ENCODE peak calls at places on chromosome X, in nine cellular contexts. P, I, B, O, E, S, Y, N and F are unnamed samples.

GRCh38 chrX:28120076-28120475 is 138.8 kb upstream of the DCAF8L1 start:
- DNase-seq in P (no peak), I (peak), B (no peak), O (no peak), E (no peak), S (peak), Y (no peak), N (no peak), F (no peak)

GRCh38 chrX:49291615-49292337 is 11.7 kb upstream of the GAGE10 start:
- DNase-seq in P (peak), I (peak), B (peak), O (no peak), E (peak), S (peak), Y (peak), N (peak), F (peak)

GRCh38 chrX:110331444-110332025 is 13.7 kb upstream of the AMMECR1 start:
- DNase-seq in P (no peak), I (no peak), B (no peak), O (no peak), E (no peak), S (no peak), Y (no peak), N (no peak), F (no peak)

GRCh38 chrX:104108955-104109354 is 3.4 kb upstream of the ZCCHC18 start:
- DNase-seq in P (no peak), I (no peak), B (no peak), O (no peak), E (no peak), S (no peak), Y (no peak), N (no peak), F (no peak)

GRCh38 chrX:24925430-24925829 is 90.3 kb downstream of the ARX start:
- DNase-seq in P (no peak), I (no peak), B (no peak), O (no peak), E (no peak), S (no peak), Y (no peak), N (no peak), F (no peak)

GRCh38 chrX:10146350-10146749 is 10.4 kb upstream of the CLCN4 start:
- DNase-seq in P (no peak), I (no peak), B (no peak), O (no peak), E (no peak), S (no peak), Y (no peak), N (no peak), F (no peak)

GRCh38 chrX:9127991-9128390 is 94.1 kb upstream of the FAM9B start:
- DNase-seq in P (no peak), I (no peak), B (no peak), O (no peak), E (no peak), S (no peak), Y (no peak), N (no peak), F (no peak)

GRCh38 chrX:47628980-47629379 is 750 bp downstream of the CFP start:
- DNase-seq in P (no peak), I (no peak), B (peak), O (no peak), E (no peak), S (no peak), Y (no peak), N (no peak), F (peak)

GRCh38 chrX:39875834-39876625 is 221.7 kb downstream of the BCOR start:
- DNase-seq in P (no peak), I (no peak), B (no peak), O (no peak), E (no peak), S (no peak), Y (no peak), N (no peak), F (no peak)

GRCh38 chrX:8043121-8043520 is 115.9 kb upstream of the PNPLA4 start:
- DNase-seq in P (no peak), I (no peak), B (no peak), O (no peak), E (no peak), S (no peak), Y (no peak), N (no peak), F (no peak)

GRCh38 chrX:9578083-9578779 is 113.4 kb downstream of the TBL1X start:
- DNase-seq in P (no peak), I (no peak), B (no peak), O (no peak), E (no peak), S (no peak), Y (no peak), N (peak), F (no peak)

GRCh38 chrX:76148753-76149152 is 24.1 kb upstream of the PBDC1 start:
- DNase-seq in P (peak), I (no peak), B (peak), O (peak), E (no peak), S (peak), Y (no peak), N (no peak), F (peak)

GRCh38 chrX:40055495-40055894 is 42.3 kb downstream of the BCOR start:
- DNase-seq in P (no peak), I (no peak), B (no peak), O (no peak), E (no peak), S (no peak), Y (no peak), N (no peak), F (no peak)

GRCh38 chrX:45803383-45803921 is 602.8 kb upstream of the DIPK2B start:
- DNase-seq in P (no peak), I (peak), B (no peak), O (no peak), E (no peak), S (peak), Y (peak), N (no peak), F (peak)

GRCh38 chrX:47574096-47574553 is 8.1 kb upstream of the TIMP1 start:
- DNase-seq in P (no peak), I (no peak), B (peak), O (no peak), E (no peak), S (no peak), Y (no peak), N (no peak), F (no peak)

GRCh38 chrX:110180176-110180927 is 137.5 kb downstream of the AMMECR1 start:
- DNase-seq in P (no peak), I (peak), B (no peak), O (no peak), E (no peak), S (peak), Y (no peak), N (no peak), F (no peak)

GRCh38 chrX:129705988-129706387 is 32.8 kb upstream of the XPNPEP2 start:
- DNase-seq in P (no peak), I (no peak), B (no peak), O (no peak), E (no peak), S (no peak), Y (no peak), N (no peak), F (no peak)

GRCh38 chrX:132068405-132068804 is 45.3 kb downstream of the STK26 start:
- DNase-seq in P (no peak), I (no peak), B (no peak), O (no peak), E (no peak), S (no peak), Y (no peak), N (no peak), F (no peak)

GRCh38 chrX:11406109-11406755 is 113.0 kb downstream of the AMELX start:
- DNase-seq in P (no peak), I (no peak), B (no peak), O (no peak), E (no peak), S (no peak), Y (no peak), N (no peak), F (no peak)

GRCh38 chrX:103415068-103415467 is 38.7 kb downstream of the BEX3 start:
- DNase-seq in P (no peak), I (no peak), B (no peak), O (no peak), E (no peak), S (no peak), Y (no peak), N (no peak), F (no peak)

DNA sequence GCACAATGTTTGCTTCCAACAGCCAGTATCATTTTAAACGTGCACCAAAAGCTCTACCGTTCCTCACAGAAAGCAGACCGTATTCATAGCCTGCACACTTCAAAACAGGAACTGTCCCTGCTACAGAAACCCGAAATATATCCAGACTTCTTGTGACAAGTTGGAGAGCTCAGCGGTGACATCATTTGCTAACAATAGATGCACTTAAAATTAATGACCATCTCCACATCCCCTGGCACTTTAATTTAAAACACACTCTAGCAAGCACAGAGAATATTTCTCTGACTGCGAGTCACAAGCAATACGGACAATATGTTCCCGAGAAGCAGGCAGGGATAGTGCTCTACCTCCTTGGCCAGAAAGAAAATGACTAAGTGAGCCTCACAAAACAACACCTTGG is 2.5 kb downstream of the NYX start:
- DNase-seq in P (no peak), I (no peak), B (no peak), O (no peak), E (no peak), S (no peak), Y (no peak), N (no peak), F (peak)
- TF ChIP-seq REST in P (no peak), I (no peak), B (no peak), O (no peak), E (no peak), S (no peak), Y (no peak), N (peak), F (no peak)

GRCh38 chrX:80828232-80828631 is 18.6 kb upstream of the BRWD3 start:
- DNase-seq in P (no peak), I (no peak), B (no peak), O (no peak), E (no peak), S (no peak), Y (no peak), N (no peak), F (no peak)
- TF ChIP-seq REST in P (no peak), I (no peak), B (no peak), O (no peak), E (no peak), S (no peak), Y (no peak), N (no peak), F (no peak)

DNA sequence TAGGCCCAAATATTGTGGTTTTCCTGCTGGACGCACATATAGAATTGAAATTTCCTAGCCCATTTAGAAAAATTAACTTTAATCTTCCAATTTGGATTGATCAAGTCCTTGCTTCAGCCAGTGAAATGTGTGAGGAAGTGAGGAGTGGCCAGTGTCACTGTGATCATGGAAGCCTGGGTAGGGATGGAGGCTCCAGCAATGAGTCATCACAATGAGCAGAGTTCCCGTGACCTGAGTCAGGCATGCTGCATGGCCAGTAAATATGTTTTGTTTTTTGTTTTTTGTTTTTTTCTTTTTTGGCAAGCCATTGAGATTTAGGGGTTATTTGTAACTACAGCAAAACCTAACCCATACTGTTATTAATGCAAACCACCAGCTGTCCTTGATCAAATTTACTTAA is 52.1 kb downstream of the IDS start:
- DNase-seq in P (no peak), I (peak), B (no peak), O (no peak), E (peak), S (peak), Y (peak), N (no peak), F (no peak)
- TF ChIP-seq REST in P (no peak), I (no peak), B (no peak), O (no peak), E (no peak), S (no peak), Y (no peak), N (no peak), F (no peak)

DNA sequence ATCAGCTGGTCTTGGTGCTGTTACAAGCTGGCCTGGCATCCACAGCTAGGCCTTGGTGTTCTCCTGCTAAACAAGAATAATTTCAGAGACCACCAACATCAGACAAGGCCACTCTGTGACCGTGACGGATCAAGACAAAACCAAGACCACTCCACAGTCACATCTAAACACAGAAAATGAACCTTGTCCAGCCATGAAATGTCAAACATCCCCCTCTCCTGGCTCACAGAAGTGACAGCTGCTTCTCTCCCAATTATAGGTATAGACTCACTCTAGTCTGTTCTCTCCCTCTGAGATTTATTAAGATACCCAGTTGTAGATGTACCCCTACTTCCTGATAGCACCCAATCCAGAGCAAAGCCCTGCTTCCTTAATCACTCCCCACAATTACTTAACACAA is 40.4 kb downstream of the EFHC2 start:
- DNase-seq in P (no peak), I (no peak), B (no peak), O (no peak), E (no peak), S (no peak), Y (no peak), N (no peak), F (no peak)
- TF ChIP-seq REST in P (no peak), I (no peak), B (no peak), O (no peak), E (no peak), S (no peak), Y (no peak), N (no peak), F (no peak)

DNA sequence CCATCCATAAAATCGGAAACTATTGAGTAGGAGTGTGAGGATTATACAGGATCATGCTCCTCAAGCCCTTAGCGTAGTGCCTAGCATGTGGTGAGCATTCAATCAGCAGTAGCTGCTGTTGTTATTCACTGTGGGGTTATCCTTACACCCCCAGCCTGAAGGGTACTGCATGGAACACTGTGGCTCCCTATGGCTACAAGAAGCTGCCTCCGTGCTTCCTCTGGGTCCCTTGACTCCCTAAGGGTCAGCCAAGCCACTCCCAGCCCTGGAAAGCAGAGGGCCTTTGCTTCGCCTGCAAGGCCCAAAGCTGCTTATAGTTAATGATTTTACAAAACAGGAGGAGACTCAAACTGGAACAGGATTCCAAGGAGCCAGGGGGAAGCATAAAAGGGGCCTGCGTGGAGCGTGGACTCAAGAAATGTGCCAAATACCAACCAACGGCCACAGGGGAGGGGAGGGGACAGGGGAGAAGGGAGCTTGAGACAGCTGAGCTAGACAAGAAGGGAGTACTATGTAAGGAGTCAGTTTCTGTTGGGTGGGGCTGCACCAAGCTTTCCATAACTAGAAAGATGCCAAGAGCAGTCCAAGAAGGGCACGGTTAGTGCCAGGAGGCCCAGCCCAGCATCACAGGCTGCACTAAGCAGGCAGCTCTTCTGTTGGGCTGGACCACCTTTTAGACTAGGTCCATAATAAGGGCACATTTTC is 15.9 kb downstream of the SEPTIN6 start:
- DNase-seq in P (no peak), I (no peak), B (no peak), O (no peak), E (no peak), S (no peak), Y (no peak), N (no peak), F (no peak)
- TF ChIP-seq REST in P (no peak), I (no peak), B (no peak), O (no peak), E (no peak), S (no peak), Y (no peak), N (no peak), F (no peak)

DNA sequence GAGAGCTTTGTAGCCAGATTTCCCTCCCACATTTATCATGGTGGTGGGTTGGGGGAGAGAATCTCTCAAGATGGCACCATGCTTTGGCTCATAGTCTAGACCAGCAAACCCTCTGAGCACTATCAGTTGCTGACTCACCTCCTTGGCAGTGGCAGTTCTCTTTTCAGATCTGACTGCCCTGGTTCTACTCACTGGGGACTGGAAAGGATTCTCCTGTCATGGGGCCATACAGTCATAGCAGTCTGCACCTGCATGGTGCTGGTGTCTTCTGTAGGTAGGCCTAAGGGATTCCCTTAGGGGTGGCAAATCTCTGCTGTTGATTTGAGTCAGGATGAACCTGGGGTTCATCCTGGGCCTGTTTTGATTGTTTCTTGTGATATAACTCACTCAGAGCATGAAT is 2.6 kb downstream of the TEX13B start:
- DNase-seq in P (no peak), I (no peak), B (no peak), O (no peak), E (no peak), S (no peak), Y (no peak), N (no peak), F (no peak)
- TF ChIP-seq REST in P (no peak), I (no peak), B (no peak), O (no peak), E (no peak), S (no peak), Y (no peak), N (no peak), F (no peak)

DNA sequence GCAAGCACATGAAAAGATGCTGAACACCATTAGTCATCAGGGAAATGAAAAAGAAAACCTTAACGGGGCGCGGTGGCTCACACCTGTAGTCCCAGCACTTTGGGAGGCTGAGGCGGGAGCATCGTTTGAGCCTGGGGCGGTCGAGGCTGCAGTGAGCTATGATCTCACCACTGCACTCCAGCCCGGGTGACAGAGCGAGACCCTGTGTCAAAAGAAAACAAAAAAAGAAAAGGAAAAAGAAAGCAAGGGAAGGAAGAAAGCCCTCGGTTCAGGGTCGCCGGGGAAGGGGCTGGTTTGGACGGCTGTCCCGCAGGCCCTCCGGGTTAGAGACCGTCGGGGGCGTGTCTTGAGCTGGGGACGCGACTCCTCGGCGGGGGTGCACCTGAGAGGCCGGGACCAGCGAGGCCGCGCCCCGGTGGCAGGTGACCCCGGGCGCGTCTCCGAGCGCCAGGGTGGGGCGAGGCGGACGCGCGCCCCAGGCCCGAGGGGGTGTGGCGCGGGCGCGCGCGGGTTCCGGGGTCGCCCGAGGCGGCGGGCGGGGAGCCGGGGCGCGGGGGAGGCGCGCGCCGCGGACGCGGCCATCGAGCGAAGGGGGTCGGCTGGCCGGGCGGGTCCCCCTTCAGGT is 478 bp upstream of the PLXNA3 start:
- DNase-seq in P (no peak), I (no peak), B (peak), O (no peak), E (peak), S (no peak), Y (no peak), N (peak), F (no peak)
- TF ChIP-seq REST in P (no peak), I (no peak), B (no peak), O (no peak), E (no peak), S (no peak), Y (no peak), N (no peak), F (no peak)